ENCODE peak calls at places on chromosomes 3 and 15, in seven cellular contexts. L is cardiac fibroblast; S is central memory CD8-positive, alpha-beta T cell; V is activated T-cell treated with anti-CD3 and anti-CD28 coated beads for 24 hours; G is left ventricle myocardium inferior; R is activated T-helper 9 cell treated with anti-CD3 and anti-CD28 coated beads, Interleukin-2, amount 50 U/mL, for 16 hours; X is AG10803. Y is an unnamed sample.

GRCh38 chr3:184953396-184953795 is 141.4 kb downstream of the VPS8 start:
- DNase-seq in L (no peak), R (no peak), G (no peak), S (no peak), X (no peak), V (no peak), Y (no peak)

GRCh38 chr3:111603679-111604643 is 8.8 kb upstream of the ZBED2 start:
- DNase-seq in G (no peak), X (no peak), S (no peak), V (no peak), L (no peak), R (no peak), Y (no peak)

GRCh38 chr15:62600376-62600775 is 435.3 kb upstream of the C2CD4B start:
- DNase-seq in V (no peak), R (no peak), L (no peak), S (no peak), X (no peak), G (no peak), Y (no peak)

GRCh38 chr3:78645628-78646310 is 1122.0 kb downstream of the ROBO1 start:
- DNase-seq in X (peak; percentile 77), R (no peak), S (no peak), L (peak; percentile 90), G (no peak), V (no peak), Y (peak; percentile 40)

GRCh38 chr3:98558100-98558499 is 26.3 kb downstream of the GPR15 start:
- DNase-seq in L (no peak), G (no peak), V (no peak), X (no peak), R (no peak), S (no peak), Y (no peak)

GRCh38 chr3:47019201-47019600 is 39.7 kb downstream of the NBEAL2 start:
- DNase-seq in S (no peak), X (no peak), V (no peak), R (no peak), G (no peak), L (no peak), Y (no peak)

GRCh38 chr15:66938114-66938830 is 127.1 kb upstream of the SMAD3 start:
- DNase-seq in L (no peak), R (no peak), S (no peak), X (no peak), V (no peak), G (no peak), Y (no peak)

GRCh38 chr3:42518800-42519567 is 16.5 kb downstream of the VIPR1 start:
- DNase-seq in S (no peak), V (no peak), X (no peak), L (no peak), G (no peak), R (peak; percentile 16), Y (no peak)

GRCh38 chr3:8420613-8421012 is 81.0 kb upstream of the LMCD1 start:
- DNase-seq in V (no peak), X (peak; percentile 31), L (no peak), G (no peak), S (no peak), R (no peak), Y (no peak)

GRCh38 chr3:58188921-58189451 is 21.8 kb downstream of the DNASE1L3 start:
- DNase-seq in V (no peak), S (no peak), X (no peak), L (no peak), R (no peak), G (no peak), Y (no peak)

GRCh38 chr15:100457201-100457600 is 71.5 kb downstream of the CERS3 start:
- DNase-seq in G (no peak), L (peak; percentile 28), V (no peak), R (no peak), S (no peak), X (peak; percentile 3), Y (peak; percentile 6)

GRCh38 chr3:123071146-123071545 is 4.3 kb downstream of the PDIA5 start:
- DNase-seq in L (no peak), S (no peak), V (no peak), X (no peak), G (no peak), R (no peak), Y (no peak)

GRCh38 chr3:8441969-8442559 is 59.6 kb upstream of the LMCD1 start:
- DNase-seq in X (peak; percentile 83), G (no peak), S (no peak), L (peak; percentile 80), R (no peak), V (no peak), Y (no peak)

GRCh38 chr3:52645549-52645948 is 40.2 kb downstream of the PBRM1 start:
- DNase-seq in V (no peak), X (no peak), S (no peak), R (no peak), L (no peak), G (no peak), Y (no peak)

GRCh38 chr15:70566989-70567388 is 196.4 kb downstream of the UACA start:
- DNase-seq in S (no peak), G (no peak), X (no peak), L (no peak), V (no peak), R (no peak), Y (no peak)

GRCh38 chr15:40470423-40471104 is at the start of gene CHST14:
- DNase-seq in R (peak; percentile 53), V (peak; percentile 28), G (peak; percentile 63), S (no peak), X (peak; percentile 54), L (peak; percentile 53), Y (no peak)

GRCh38 chr3:107957506-107957905 is 133.3 kb downstream of the CD47 start:
- DNase-seq in R (no peak), S (no peak), V (no peak), G (no peak), X (no peak), L (peak; percentile 37), Y (no peak)

GRCh38 chr15:80384442-80384841 is 19.7 kb upstream of the ARNT2 start:
- DNase-seq in G (no peak), V (no peak), X (no peak), L (no peak), R (no peak), S (no peak), Y (no peak)

Y was measured in skeletal muscle cell.